ENCODE peak calls at places on chromosomes 13 and 19, in eight cellular contexts. U, I, M, W, G, V, Q and D are unnamed samples.

GRCh38 chr19:45653634-45654033 is 14.4 kb upstream of the GIPR start:
- DNase-seq in U (no peak), I (no peak), M (no peak), W (no peak), G (no peak), V (no peak), Q (no peak), D (no peak)

GRCh38 chr13:53005631-53006030 is 23.0 kb upstream of the OLFM4 start:
- DNase-seq in U (no peak), I (no peak), M (no peak), W (no peak), G (no peak), V (no peak), Q (no peak), D (no peak)

GRCh38 chr13:109610517-109610916 is 175.9 kb downstream of the IRS2 start:
- DNase-seq in U (peak), I (no peak), M (no peak), W (peak), G (peak), V (peak), Q (peak), D (peak)

GRCh38 chr19:30692517-30692870 is 320.3 kb downstream of the ZNF536 start:
- DNase-seq in U (no peak), I (peak), M (peak), W (no peak), G (no peak), V (no peak), Q (no peak), D (no peak)

GRCh38 chr19:10979950-10980349 is 19.1 kb downstream of the SMARCA4 start:
- DNase-seq in U (no peak), I (no peak), M (no peak), W (no peak), G (no peak), V (no peak), Q (no peak), D (no peak)

GRCh38 chr13:31048521-31048920 is 113.2 kb downstream of the HSPH1 start:
- DNase-seq in U (no peak), I (no peak), M (peak), W (no peak), G (peak), V (no peak), Q (no peak), D (no peak)

GRCh38 chr13:80717834-80718233 is 376.9 kb upstream of the SPRY2 start:
- DNase-seq in U (no peak), I (no peak), M (no peak), W (no peak), G (no peak), V (no peak), Q (no peak), D (no peak)

GRCh38 chr13:73230714-73231113 is 171.9 kb downstream of the KLF5 start:
- DNase-seq in U (no peak), I (no peak), M (no peak), W (no peak), G (no peak), V (no peak), Q (no peak), D (no peak)

GRCh38 chr19:8445488-8446001 is 770 bp downstream of the HNRNPM start:
- DNase-seq in U (peak), I (peak), M (peak), W (peak), G (peak), V (peak), Q (peak), D (peak)

GRCh38 chr13:91470084-91470621 is 71.7 kb downstream of the GPC5 start:
- DNase-seq in U (no peak), I (no peak), M (no peak), W (no peak), G (no peak), V (no peak), Q (no peak), D (no peak)

GRCh38 chr19:37309834-37310575 is 60.9 kb upstream of the ZNF527 start:
- DNase-seq in U (peak), I (no peak), M (no peak), W (no peak), G (peak), V (peak), Q (no peak), D (no peak)

GRCh38 chr19:53882391-53883050 is 524 bp downstream of the PRKCG start:
- DNase-seq in U (no peak), I (no peak), M (no peak), W (no peak), G (peak), V (no peak), Q (no peak), D (no peak)

GRCh38 chr19:53885036-53885435 is 3.0 kb downstream of the PRKCG start:
- DNase-seq in U (no peak), I (no peak), M (no peak), W (no peak), G (no peak), V (no peak), Q (no peak), D (no peak)

GRCh38 chr19:53884256-53884655 is 2.3 kb downstream of the PRKCG start:
- DNase-seq in U (no peak), I (no peak), M (no peak), W (no peak), G (no peak), V (no peak), Q (no peak), D (no peak)

GRCh38 chr19:53883231-53883661 is 1.2 kb downstream of the PRKCG start:
- DNase-seq in U (no peak), I (no peak), M (no peak), W (no peak), G (peak), V (no peak), Q (no peak), D (no peak)

GRCh38 chr19:53883741-53884140 is 1.7 kb downstream of the PRKCG start:
- DNase-seq in U (no peak), I (no peak), M (no peak), W (no peak), G (peak), V (no peak), Q (no peak), D (no peak)
- H3K4me3 ChIP-seq in U (no peak), I (no peak), M (no peak), W (no peak), G (peak), V (no peak), Q (no peak), D (no peak)

GRCh38 chr19:4721196-4721595 is 2.4 kb downstream of the DPP9 start:
- DNase-seq in U (no peak), I (no peak), M (no peak), W (no peak), G (no peak), V (no peak), Q (no peak), D (no peak)

GRCh38 chr19:4720037-4720700 is 3.5 kb downstream of the DPP9 start:
- DNase-seq in U (no peak), I (no peak), M (no peak), W (no peak), G (no peak), V (no peak), Q (no peak), D (no peak)

GRCh38 chr19:4723465-4724251 is at the start of gene DPP9:
- DNase-seq in U (peak), I (peak), M (peak), W (peak), G (peak), V (peak), Q (peak), D (peak)

GRCh38 chr19:4724252-4724514 is 541 bp upstream of the DPP9 start:
- DNase-seq in U (no peak), I (no peak), M (no peak), W (no peak), G (no peak), V (no peak), Q (no peak), D (no peak)

GRCh38 chr19:4722671-4723464 is 774 bp downstream of the DPP9 start:
- DNase-seq in U (peak), I (peak), M (peak), W (no peak), G (no peak), V (no peak), Q (peak), D (peak)
- H3K27ac ChIP-seq in U (peak), I (peak), M (peak), W (peak), G (no peak), V (peak), Q (peak), D (peak)

GRCh38 chr19:55493650-55494171 is 5.5 kb downstream of the SSC5D start:
- DNase-seq in U (no peak), I (no peak), M (no peak), W (no peak), G (no peak), V (no peak), Q (peak), D (no peak)
- H3K4me3 ChIP-seq in U (no peak), I (peak), M (no peak), W (peak), G (no peak), V (no peak), Q (no peak), D (no peak)

GRCh38 chr13:43937839-43938238 is 58.1 kb downstream of the LACC1 start:
- DNase-seq in U (no peak), I (no peak), M (no peak), W (no peak), G (no peak), V (no peak), Q (no peak), D (no peak)

GRCh38 chr13:43935878-43936277 is 56.2 kb downstream of the LACC1 start:
- DNase-seq in U (no peak), I (no peak), M (no peak), W (no peak), G (no peak), V (no peak), Q (no peak), D (no peak)

GRCh38 chr13:43936630-43937029 is 56.9 kb downstream of the LACC1 start:
- DNase-seq in U (no peak), I (no peak), M (no peak), W (no peak), G (no peak), V (no peak), Q (no peak), D (no peak)

GRCh38 chr13:43942301-43942700 is 62.6 kb downstream of the LACC1 start:
- DNase-seq in U (no peak), I (no peak), M (no peak), W (no peak), G (no peak), V (no peak), Q (no peak), D (no peak)

DNA sequence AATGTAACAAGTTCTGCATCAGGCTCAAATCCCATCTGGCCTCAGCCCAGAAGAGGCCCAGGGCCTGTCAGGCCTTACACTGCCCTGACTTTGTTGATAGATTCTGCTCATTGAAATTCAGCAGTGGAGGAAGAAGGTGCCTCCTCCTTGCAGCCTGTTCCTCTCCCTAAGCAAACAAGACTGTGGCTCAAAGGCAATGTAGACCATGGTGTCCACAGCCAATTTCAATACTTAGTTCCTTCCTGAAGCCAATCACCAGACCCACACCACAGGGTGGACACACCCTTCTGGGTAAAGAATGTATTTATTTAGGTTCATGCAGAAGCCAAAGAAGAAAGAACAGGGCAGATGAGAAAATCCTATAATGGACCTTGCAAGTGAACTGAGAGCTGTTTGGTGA is 59.4 kb downstream of the LACC1 start:
- DNase-seq in U (no peak), I (no peak), M (no peak), W (no peak), G (no peak), V (no peak), Q (no peak), D (no peak)
- H3K27ac ChIP-seq in U (no peak), I (peak), M (no peak), W (no peak), G (no peak), V (no peak), Q (no peak), D (no peak)

DNA sequence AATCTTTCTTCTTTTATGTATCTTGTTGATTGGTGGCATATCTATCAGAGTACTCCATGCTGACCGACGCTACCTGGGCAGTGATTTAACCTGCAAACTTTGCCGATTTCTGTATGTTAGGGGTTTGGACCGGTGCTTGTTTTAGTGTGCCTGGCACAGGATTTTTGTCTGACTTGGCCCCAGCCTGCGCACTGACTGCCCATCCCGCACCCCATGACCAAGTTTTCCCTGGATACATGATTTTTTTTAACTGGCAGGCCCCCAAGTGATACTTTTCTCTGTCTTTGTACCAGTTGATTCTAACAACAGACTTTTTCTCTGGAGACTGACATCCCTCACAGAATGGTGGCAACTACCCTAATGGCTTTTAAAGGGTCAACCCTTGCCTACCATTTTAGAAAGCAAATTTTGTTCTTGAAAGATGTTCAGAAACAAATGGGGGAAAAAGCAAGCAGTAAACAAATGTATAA is 69.0 kb upstream of the C1QTNF9B start:
- DNase-seq in U (no peak), I (no peak), M (no peak), W (no peak), G (no peak), V (no peak), Q (no peak), D (no peak)
- H3K4me3 ChIP-seq in U (no peak), I (peak), M (no peak), W (peak), G (no peak), V (no peak), Q (no peak), D (no peak)

GRCh38 chr19:48290341-48290922 is 20.6 kb downstream of the ZNF114 start:
- DNase-seq in U (no peak), I (peak), M (no peak), W (no peak), G (peak), V (peak), Q (peak), D (peak)
- H3K27ac ChIP-seq in U (no peak), I (peak), M (no peak), W (no peak), G (peak), V (no peak), Q (no peak), D (no peak)

GRCh38 chr19:47239610-47240296 is 8.8 kb upstream of the BBC3 start:
- DNase-seq in U (no peak), I (peak), M (peak), W (peak), G (peak), V (peak), Q (peak), D (peak)
- H3K4me3 ChIP-seq in U (no peak), I (no peak), M (peak), W (peak), G (peak), V (peak), Q (no peak), D (no peak)